ENCODE peak calls at places on chromosomes 12 and 14, in nine cellular contexts. U, O, D, Z, H, M, T, R and F are unnamed samples.

GRCh38 chr12:20883288-20883687 is 72.8 kb downstream of the SLCO1B3 start:
- DNase-seq in U (peak; percentile 30), O (no peak), D (no peak), Z (no peak), H (no peak), M (no peak), T (no peak), R (no peak), F (peak; percentile 33)

GRCh38 chr12:79927772-79928474 is 7.0 kb downstream of the PPP1R12A start:
- DNase-seq in U (no peak), O (no peak), D (no peak), Z (peak; percentile 46), H (no peak), M (no peak), T (no peak), R (peak; percentile 58), F (no peak)

GRCh38 chr14:98189521-98189920 is 1082.5 kb downstream of the BCL11B start:
- DNase-seq in U (no peak), O (no peak), D (no peak), Z (peak; percentile 58), H (no peak), M (no peak), T (no peak), R (no peak), F (no peak)

GRCh38 chr12:50747817-50748216 is 16.1 kb upstream of the ATF1 start:
- DNase-seq in U (no peak), O (peak; percentile 18), D (no peak), Z (no peak), H (no peak), M (no peak), T (no peak), R (no peak), F (no peak)

GRCh38 chr12:55634186-55634585 is 2.5 kb upstream of the OR10P1 start:
- DNase-seq in U (no peak), O (no peak), D (no peak), Z (no peak), H (no peak), M (no peak), T (no peak), R (no peak), F (no peak)

GRCh38 chr12:67068204-67068731 is 200.9 kb upstream of the CAND1 start:
- DNase-seq in U (no peak), O (no peak), D (no peak), Z (no peak), H (no peak), M (no peak), T (no peak), R (peak; percentile 29), F (no peak)

GRCh38 chr14:60287452-60287851 is 38.4 kb downstream of the PPM1A start:
- DNase-seq in U (no peak), O (no peak), D (no peak), Z (no peak), H (no peak), M (no peak), T (no peak), R (no peak), F (no peak)

GRCh38 chr14:77861201-77861600 is 61.3 kb downstream of the ADCK1 start:
- DNase-seq in U (no peak), O (no peak), D (no peak), Z (no peak), H (no peak), M (no peak), T (no peak), R (no peak), F (no peak)

GRCh38 chr14:92484132-92484823 is 29.3 kb upstream of the RIN3 start:
- DNase-seq in U (no peak), O (no peak), D (no peak), Z (no peak), H (no peak), M (no peak), T (no peak), R (peak; percentile 11), F (no peak)